ENCODE peak calls at places on chromosome 19, in four cellular contexts. N is NAMALWA; D is T-helper 9 cell; A is stimulated activated CD4-positive, alpha-beta T cell treated with anti-CD3 and anti-CD28 coated beads, Interleukin-15, amount 100 ng/mL, for 48 hours. P is an unnamed sample.

GRCh38 chr19:46574533-46574932 is 26.6 kb upstream of the CALM3 start:
- DNase-seq in N (no peak), D (peak), A (peak), P (no peak)

GRCh38 chr19:4474504-4475136 is 2.5 kb downstream of the HDGFL2 start:
- DNase-seq in N (peak), D (no peak), A (no peak), P (no peak)

GRCh38 chr19:18700501-18701249 is 17.2 kb downstream of the CRTC1 start:
- DNase-seq in N (peak), D (peak), A (peak), P (peak)

GRCh38 chr19:47390533-47391488 is 28.5 kb downstream of the MEIS3 start:
- DNase-seq in N (peak), D (no peak), A (no peak), P (no peak)

GRCh38 chr19:47109177-47109540 is 4.4 kb downstream of the ZC3H4 start:
- DNase-seq in N (no peak), D (no peak), A (no peak), P (no peak)

GRCh38 chr19:47122359-47123335 is 8.0 kb upstream of the SAE1 start:
- DNase-seq in N (no peak), D (no peak), A (no peak), P (no peak)

GRCh38 chr19:4161415-4162077 is 8.1 kb downstream of the CREB3L3 start:
- DNase-seq in N (no peak), D (no peak), A (no peak), P (no peak)

GRCh38 chr19:48963371-48964204 is 1.5 kb upstream of the FTL start:
- DNase-seq in N (no peak), D (peak), A (peak), P (no peak)

GRCh38 chr19:6272411-6272791 is 7.4 kb downstream of the MLLT1 start:
- DNase-seq in N (no peak), D (no peak), A (no peak), P (no peak)

GRCh38 chr19:18667531-18668251 is 15.8 kb upstream of the CRTC1 start:
- DNase-seq in N (no peak), D (no peak), A (no peak), P (no peak)

GRCh38 chr19:19292607-19293006 is 19.5 kb upstream of the TM6SF2 start:
- DNase-seq in N (no peak), D (no peak), A (no peak), P (no peak)

GRCh38 chr19:15173746-15174404 is 26.9 kb downstream of the NOTCH3 start:
- DNase-seq in N (peak), D (no peak), A (no peak), P (no peak)

GRCh38 chr19:46015080-46015960 is 7.5 kb downstream of the PGLYRP1 start:
- DNase-seq in N (no peak), D (peak), A (peak), P (no peak)

GRCh38 chr19:7766535-7766934 is 3.5 kb downstream of the CLEC4M start:
- DNase-seq in N (no peak), D (no peak), A (no peak), P (no peak)

GRCh38 chr19:1936430-1936829 is 4.5 kb upstream of the CSNK1G2 start:
- DNase-seq in N (no peak), D (no peak), A (no peak), P (no peak)

GRCh38 chr19:56838930-56839664 is 1.4 kb downstream of the PEG3 start:
- DNase-seq in N (peak), D (no peak), A (no peak), P (no peak)

GRCh38 chr19:40398417-40399056 is 8.6 kb upstream of the HIPK4 start:
- DNase-seq in N (peak), D (peak), A (peak), P (no peak)

GRCh38 chr19:29714953-29715694 is at the start of gene C19orf12:
- DNase-seq in N (peak), D (peak), A (peak), P (no peak)

GRCh38 chr19:53906211-53907192 is 2.6 kb upstream of the CACNG7 start:
- DNase-seq in N (peak), D (peak), A (peak), P (no peak)

GRCh38 chr19:524062-524674 is 7.4 kb upstream of the CDC34 start:
- DNase-seq in N (peak), D (no peak), A (no peak), P (no peak)

GRCh38 chr19:30069535-30070197 is 127.6 kb downstream of the URI1 start:
- DNase-seq in N (no peak), D (no peak), A (no peak), P (no peak)

GRCh38 chr19:42532881-42533280 is 4.6 kb upstream of the CEACAM1 start:
- DNase-seq in N (no peak), D (no peak), A (no peak), P (no peak)

GRCh38 chr19:48466571-48467325 is 2.4 kb upstream of the CYTH2 start:
- DNase-seq in N (no peak), D (no peak), A (no peak), P (no peak)

GRCh38 chr19:10603873-10604459 is 16.9 kb upstream of the AP1M2 start:
- DNase-seq in N (peak), D (no peak), A (no peak), P (peak)

GRCh38 chr19:51524661-51525264 is 6.7 kb downstream of the SIGLEC6 start:
- DNase-seq in N (no peak), D (no peak), A (no peak), P (no peak)

GRCh38 chr19:46466536-46467199 is 4.7 kb downstream of the PNMA8A start:
- DNase-seq in N (peak), D (no peak), A (no peak), P (peak)

GRCh38 chr19:55306712-55307111 is 18.4 kb downstream of the TMEM150B start:
- DNase-seq in N (no peak), D (no peak), A (no peak), P (no peak)

GRCh38 chr19:42216653-42217521 is 590 bp downstream of the DEDD2 start:
- DNase-seq in N (peak), D (no peak), A (no peak), P (no peak)

GRCh38 chr19:34254552-34255432 is at the start of gene GARRE1:
- DNase-seq in N (peak), D (peak), A (peak), P (no peak)

GRCh38 chr19:46141421-46141820 is 6.6 kb upstream of the IGFL2 start:
- DNase-seq in N (no peak), D (no peak), A (no peak), P (no peak)

GRCh38 chr19:40614595-40615411 is 13.6 kb downstream of the LTBP4 start:
- DNase-seq in N (peak), D (peak), A (peak), P (peak)

GRCh38 chr19:40603071-40603718 is 2.0 kb downstream of the LTBP4 start:
- DNase-seq in N (no peak), D (no peak), A (no peak), P (no peak)

P was measured in GM12878.